ENCODE peak calls at places on chromosome 5, in six cellular contexts. L is dorsolateral prefrontal cortex, X is substantia nigra, R is activated T-helper 1 cell treated with Interleukin-2 at 50 U/mL for 16 hours, U is cardiac fibroblast, F is iris pigment epithelial cell. B is an unnamed sample.

GRCh38 chr5:6029811-6030271 is 348.5 kb downstream of the MED10 start:
- DNase-seq in X (no peak), U (no peak), R (no peak), L (no peak), F (no peak), B (no peak)

GRCh38 chr5:30040483-30041116 is 1152.9 kb upstream of the CDH6 start:
- DNase-seq in R (no peak), F (peak), U (peak), X (no peak), L (peak), B (peak)

GRCh38 chr5:61228691-61229280 is 66.5 kb upstream of the SMIM15 start:
- DNase-seq in F (peak), U (peak), X (no peak), R (no peak), L (peak), B (no peak)

GRCh38 chr5:157442989-157443619 is 16.9 kb upstream of the NIPAL4 start:
- DNase-seq in R (no peak), X (no peak), F (no peak), U (peak), L (no peak), B (peak)

GRCh38 chr5:78611161-78611605 is 37.4 kb downstream of the LHFPL2 start:
- DNase-seq in L (no peak), U (no peak), R (no peak), X (no peak), F (no peak), B (peak)

GRCh38 chr5:16934669-16935068 is 1.4 kb downstream of the MYO10 start:
- DNase-seq in U (peak), X (no peak), F (peak), L (no peak), R (no peak), B (no peak)

GRCh38 chr5:61256474-61256873 is 75.6 kb upstream of the ZSWIM6 start:
- DNase-seq in U (no peak), L (no peak), X (no peak), F (no peak), R (no peak), B (no peak)

GRCh38 chr5:93294184-93294583 is 286.8 kb downstream of the NR2F1-AS1 start:
- DNase-seq in L (no peak), R (no peak), U (peak), X (no peak), F (peak), B (no peak)

GRCh38 chr5:166165600-166165999 is 2125.8 kb upstream of the WWC1 start:
- DNase-seq in F (no peak), U (no peak), R (no peak), X (no peak), L (no peak), B (peak)

GRCh38 chr5:115586525-115587146 is 15.6 kb downstream of the TICAM2 start:
- DNase-seq in X (no peak), L (no peak), F (peak), U (peak), R (no peak), B (no peak)

GRCh38 chr5:116576043-116576713 is 1.6 kb upstream of the SEMA6A start:
- DNase-seq in F (peak), U (peak), R (no peak), X (peak), L (peak), B (peak)

GRCh38 chr5:98099448-98100105 is 673.9 kb upstream of the RGMB start:
- DNase-seq in R (no peak), U (peak), F (peak), X (no peak), L (no peak), B (no peak)

GRCh38 chr5:151196556-151197290 is 27.2 kb downstream of the CCDC69 start:
- DNase-seq in R (no peak), X (no peak), L (no peak), U (no peak), F (no peak), B (no peak)

GRCh38 chr5:60972225-60972624 is 27.2 kb downstream of the NDUFAF2 start:
- DNase-seq in R (no peak), L (no peak), X (no peak), U (no peak), F (no peak), B (no peak)

GRCh38 chr5:63262191-63262981 is 683.8 kb downstream of the LRRC70 start:
- DNase-seq in R (no peak), X (no peak), F (peak), L (no peak), U (peak), B (no peak)

GRCh38 chr5:57937025-57937424 is 454.4 kb upstream of the ACTBL2 start:
- DNase-seq in F (peak), U (peak), R (no peak), X (no peak), L (no peak), B (no peak)

GRCh38 chr5:179239256-179240135 is 105.8 kb downstream of the ADAMTS2 start:
- DNase-seq in U (no peak), F (no peak), R (no peak), L (no peak), X (no peak), B (no peak)

GRCh38 chr5:179553875-179554274 is 3.5 kb downstream of the RUFY1 start:
- DNase-seq in U (peak), F (peak), L (no peak), R (no peak), X (no peak), B (no peak)

GRCh38 chr5:146291421-146292074 is 47.1 kb upstream of the POU4F3 start:
- DNase-seq in X (no peak), F (peak), U (peak), R (no peak), L (no peak), B (peak)

GRCh38 chr5:80591352-80591751 is 21.3 kb upstream of the ANKRD34B start:
- DNase-seq in U (peak), L (no peak), X (no peak), F (no peak), R (no peak), B (no peak)

GRCh38 chr5:140725799-140726471 is 25.7 kb downstream of the ZMAT2 start:
- DNase-seq in L (no peak), F (peak), U (peak), R (peak), X (no peak), B (peak)

GRCh38 chr5:134982230-134982629 is 14.5 kb downstream of the CATSPER3 start:
- DNase-seq in R (no peak), F (peak), L (no peak), U (peak), X (no peak), B (no peak)

GRCh38 chr5:172834570-172835245 is 657 bp downstream of the ERGIC1 start:
- DNase-seq in R (no peak), X (no peak), U (peak), L (peak), F (no peak), B (peak)

GRCh38 chr5:118863345-118863744 is 125.0 kb downstream of the DTWD2 start:
- DNase-seq in U (peak), L (no peak), X (no peak), F (peak), R (no peak), B (no peak)

GRCh38 chr5:179346875-179347274 is 1.6 kb upstream of the ADAMTS2 start:
- DNase-seq in F (no peak), L (no peak), R (no peak), X (no peak), U (no peak), B (no peak)

GRCh38 chr5:137733011-137733410 is 2.9 kb downstream of the KLHL3 start:
- DNase-seq in R (no peak), X (no peak), U (no peak), F (peak), L (no peak), B (no peak)

GRCh38 chr5:81909677-81910076 is 62.1 kb upstream of the ATG10 start:
- DNase-seq in U (no peak), L (no peak), F (no peak), R (no peak), X (no peak), B (no peak)

GRCh38 chr5:122755740-122756139 is 19.1 kb upstream of the SNX2 start:
- DNase-seq in F (no peak), U (peak), L (no peak), X (no peak), R (no peak), B (no peak)

GRCh38 chr5:8057764-8058163 is 188.8 kb downstream of the MTRR start:
- DNase-seq in F (peak), X (no peak), L (no peak), R (no peak), U (peak), B (peak)

GRCh38 chr5:53170748-53171349 is 61.3 kb upstream of the MOCS2 start:
- DNase-seq in F (peak), U (peak), X (no peak), L (no peak), R (no peak), B (peak)